ENCODE peak calls at places on chromosomes 7 and 10, in six cellular contexts. B is smooth muscle cell of the brain vasculature; W is ovary; U is activated CD4-positive, alpha-beta T cell treated with anti-CD3 and anti-CD28 coated beads, Interleukin-2, amount 50 U/mL, for 24 hours; Y is left ventricle myocardium superior; V is H54. K is an unnamed sample.

GRCh38 chr10:12605580-12606405 is 256.4 kb downstream of the CAMK1D start:
- DNase-seq in B (peak), W (peak), U (peak), Y (peak), V (peak), K (no peak)

GRCh38 chr10:118662228-118663035 is 67.0 kb upstream of the PRLHR start:
- DNase-seq in B (no peak), W (no peak), U (no peak), Y (no peak), V (no peak), K (no peak)

GRCh38 chr7:29807179-29807841 is 1.0 kb downstream of the WIPF3 start:
- DNase-seq in B (no peak), W (peak), U (no peak), Y (peak), V (no peak), K (no peak)

GRCh38 chr10:14409247-14409646 is 78.5 kb upstream of the FRMD4A start:
- DNase-seq in B (no peak), W (no peak), U (no peak), Y (no peak), V (no peak), K (no peak)

GRCh38 chr7:140940866-140941265 is 16.1 kb upstream of the BRAF start:
- DNase-seq in B (no peak), W (no peak), U (no peak), Y (no peak), V (no peak), K (no peak)

GRCh38 chr10:71999360-72000072 is 35.3 kb downstream of the CHST3 start:
- DNase-seq in B (peak), W (peak), U (no peak), Y (peak), V (no peak), K (no peak)

GRCh38 chr7:113873554-113874151 is 45.2 kb downstream of the PPP1R3A start:
- DNase-seq in B (no peak), W (no peak), U (no peak), Y (no peak), V (no peak), K (no peak)

GRCh38 chr7:151251328-151251925 is 2.9 kb upstream of the SMARCD3 start:
- DNase-seq in B (no peak), W (peak), U (no peak), Y (peak), V (peak), K (peak)

GRCh38 chr10:75487087-75487784 is 55.8 kb downstream of the LRMDA start:
- DNase-seq in B (no peak), W (no peak), U (no peak), Y (no peak), V (no peak), K (no peak)